ENCODE peak calls at places on chromosomes 2 and 18, in seven cellular contexts. M is AG04449; S is GM04503; P is progenitor cell of endocrine pancreas; Y is activated naive CD8-positive, alpha-beta T cell treated with anti-CD3 and anti-CD28 coated beads, Interleukin-2, amount 50 U/mL, for 24 hours; D is stimulated activated CD4-positive, alpha-beta T cell treated with anti-CD3 and anti-CD28 coated beads, Interleukin-15, amount 100 ng/mL, for 1 hour; B is posterior vena cava. U is an unnamed sample.

GRCh38 chr2:239862613-239863012 is 162.5 kb downstream of the NDUFA10 start:
- DNase-seq in M (no peak), S (no peak), P (no peak), Y (no peak), D (no peak), B (no peak), U (no peak)

GRCh38 chr2:178119181-178119922 is 7.1 kb downstream of the RBM45 start:
- DNase-seq in M (no peak), S (no peak), P (no peak), Y (no peak), D (no peak), B (no peak), U (no peak)

GRCh38 chr2:20429528-20429927 is 17.3 kb upstream of the RHOB start:
- DNase-seq in M (no peak), S (no peak), P (no peak), Y (no peak), D (no peak), B (peak; percentile 50), U (no peak)

GRCh38 chr2:121362776-121363175 is 77.8 kb upstream of the TFCP2L1 start:
- DNase-seq in M (no peak), S (no peak), P (no peak), Y (no peak), D (no peak), B (no peak), U (no peak)

GRCh38 chr18:62249478-62250097 is 62.5 kb downstream of the RELCH start:
- DNase-seq in M (peak; percentile 19), S (peak; percentile 2), P (peak; percentile 42), Y (peak; percentile 71), D (peak; percentile 25), B (peak; percentile 65), U (peak; percentile 35)

GRCh38 chr2:180962727-180963312 is 17.6 kb upstream of the UBE2E3 start:
- DNase-seq in M (no peak), S (no peak), P (no peak), Y (no peak), D (no peak), B (no peak), U (no peak)

GRCh38 chr2:1886405-1886992 is 142.2 kb upstream of the PXDN start:
- DNase-seq in M (peak; percentile 14), S (no peak), P (peak; percentile 56), Y (peak; percentile 53), D (no peak), B (peak; percentile 85), U (no peak)

GRCh38 chr2:58268685-58269084 is 27.6 kb upstream of the FANCL start:
- DNase-seq in M (no peak), S (no peak), P (no peak), Y (no peak), D (no peak), B (no peak), U (no peak)

GRCh38 chr2:146229513-146230155 is 1615.2 kb upstream of the ACVR2A start:
- DNase-seq in M (no peak), S (no peak), P (no peak), Y (no peak), D (no peak), B (no peak), U (no peak)

GRCh38 chr2:239517686-239518085 is 116.9 kb upstream of the HDAC4 start:
- DNase-seq in M (no peak), S (no peak), P (no peak), Y (no peak), D (no peak), B (peak; percentile 55), U (no peak)

GRCh38 chr2:232455426-232456255 is at the start of gene ALPI:
- DNase-seq in M (no peak), S (no peak), P (no peak), Y (no peak), D (no peak), B (peak; percentile 62), U (no peak)

GRCh38 chr2:171405546-171405945 is 28.2 kb downstream of the METTL8 start:
- DNase-seq in M (no peak), S (no peak), P (no peak), Y (no peak), D (no peak), B (no peak), U (no peak)

GRCh38 chr2:208363485-208363884 is 43.1 kb upstream of the PTH2R start:
- DNase-seq in M (peak; percentile 63), S (peak; percentile 80), P (no peak), Y (no peak), D (no peak), B (no peak), U (peak; percentile 23)

GRCh38 chr18:10442551-10442971 is 11.9 kb upstream of the APCDD1 start:
- DNase-seq in M (no peak), S (no peak), P (no peak), Y (no peak), D (no peak), B (no peak), U (no peak)

GRCh38 chr2:177586154-177586553 is 193.6 kb downstream of the AGPS start:
- DNase-seq in M (no peak), S (no peak), P (no peak), Y (no peak), D (no peak), B (no peak), U (no peak)

GRCh38 chr2:35298493-35298892 is 1057.1 kb upstream of the CRIM1 start:
- DNase-seq in M (no peak), S (no peak), P (no peak), Y (no peak), D (no peak), B (no peak), U (no peak)

GRCh38 chr2:61244694-61245093 is 82.7 kb downstream of the C2orf74 start:
- DNase-seq in M (no peak), S (no peak), P (no peak), Y (no peak), D (no peak), B (no peak), U (no peak)

U was measured in GM12878.